ENCODE peak calls at places on chromosomes 13 and 19, in ten cellular contexts. Q is GM13977, X is hepatic stellate cell, F is kidney glomerular epithelial cell, N is HEK293T, O is ELF-1, L is nephron progenitor cell, Y is SK-MEL-5, H is iPS-NIHi11, U is iris pigment epithelial cell. Z is an unnamed sample.

GRCh38 chr13:74246398-74246975 is 112.3 kb upstream of the KLF12 start:
- DNase-seq in U (peak; percentile 32), N (no peak), Y (no peak), L (no peak), H (no peak), X (no peak), O (no peak), F (no peak), Q (no peak), Z (no peak)

GRCh38 chr19:5999693-6000092 is 21.8 kb upstream of the RANBP3 start:
- DNase-seq in L (no peak), Y (no peak), N (no peak), Q (no peak), O (no peak), F (no peak), U (no peak), X (no peak), H (no peak), Z (no peak)

GRCh38 chr19:10364644-10365043 is 15.7 kb downstream of the TYK2 start:
- DNase-seq in F (no peak), L (no peak), H (no peak), U (no peak), O (no peak), X (no peak), Q (no peak), Y (no peak), N (no peak), Z (no peak)

GRCh38 chr19:54449701-54450069 is 686 bp downstream of the LENG8 start:
- DNase-seq in X (peak; percentile 42), Q (no peak), Y (no peak), L (no peak), U (peak; percentile 44), F (no peak), H (no peak), O (no peak), N (no peak), Z (no peak)

GRCh38 chr13:50509167-50509566 is 334.3 kb downstream of the DLEU7 start:
- DNase-seq in L (no peak), H (no peak), U (no peak), N (no peak), Y (no peak), O (no peak), X (no peak), Q (no peak), F (peak; percentile 34), Z (no peak)

GRCh38 chr13:110388141-110388943 is 81.3 kb downstream of the COL4A2 start:
- DNase-seq in F (no peak), L (peak; percentile 40), O (peak; percentile 86), U (peak; percentile 85), H (peak; percentile 68), Y (no peak), N (peak; percentile 29), X (peak; percentile 86), Q (no peak), Z (peak; percentile 47)

GRCh38 chr19:17778621-17779280 is 16.2 kb upstream of the B3GNT3 start:
- DNase-seq in L (peak; percentile 52), X (no peak), Q (no peak), U (peak; percentile 23), O (peak; percentile 50), N (peak; percentile 28), H (peak; percentile 62), Y (no peak), F (no peak), Z (no peak)

GRCh38 chr13:50955212-50955611 is 45.6 kb downstream of the RNASEH2B start:
- DNase-seq in O (no peak), Y (no peak), N (no peak), Q (no peak), H (no peak), L (no peak), F (no peak), U (no peak), X (no peak), Z (no peak)

GRCh38 chr19:17883627-17884413 is 12.1 kb downstream of the SLC5A5 start:
- DNase-seq in O (no peak), L (no peak), Y (no peak), Q (no peak), N (peak; percentile 69), U (no peak), F (no peak), H (peak; percentile 87), X (no peak), Z (peak; percentile 77)

GRCh38 chr13:21008026-21008425 is 53.4 kb downstream of the LATS2 start:
- DNase-seq in X (no peak), H (no peak), O (no peak), L (no peak), Y (no peak), F (no peak), U (no peak), N (no peak), Q (no peak), Z (no peak)

GRCh38 chr19:46944918-46945628 is 74.6 kb upstream of the NPAS1 start:
- DNase-seq in L (peak; percentile 74), U (peak; percentile 62), F (no peak), X (peak; percentile 82), Y (no peak), H (peak; percentile 81), N (peak; percentile 74), Q (no peak), O (peak; percentile 20), Z (peak; percentile 34)

GRCh38 chr13:88649855-88650254 is 978.7 kb downstream of the SLITRK5 start:
- DNase-seq in N (no peak), O (no peak), Q (no peak), H (no peak), U (no peak), L (no peak), F (no peak), X (no peak), Y (no peak), Z (no peak)

GRCh38 chr19:51289635-51290034 is 21.8 kb upstream of the IGLON5 start:
- DNase-seq in Y (no peak), L (no peak), H (no peak), F (no peak), O (no peak), Q (no peak), N (no peak), X (no peak), U (no peak), Z (no peak)

GRCh38 chr19:45526971-45527370 is 19.7 kb downstream of the VASP start:
- DNase-seq in L (no peak), Y (no peak), H (no peak), U (no peak), N (no peak), O (no peak), Q (no peak), X (no peak), F (no peak), Z (no peak)

GRCh38 chr19:55189424-55189823 is 9.3 kb upstream of the SYT5 start:
- DNase-seq in U (peak; percentile 97), F (no peak), N (no peak), Y (peak; percentile 99), O (peak; percentile 45), L (no peak), H (no peak), Q (no peak), X (peak; percentile 81), Z (no peak)

GRCh38 chr13:39408512-39408911 is 194.5 kb downstream of the LHFPL6 start:
- DNase-seq in H (no peak), F (no peak), L (no peak), X (no peak), Q (no peak), N (no peak), O (no peak), U (no peak), Y (no peak), Z (no peak)

GRCh38 chr19:48332351-48332661 is 7.0 kb downstream of the EMP3 start:
- DNase-seq in O (no peak), U (no peak), X (no peak), F (no peak), Q (no peak), Y (no peak), N (no peak), H (no peak), L (no peak), Z (no peak)

GRCh38 chr13:37669845-37670244 is 71.3 kb upstream of the POSTN start:
- DNase-seq in X (no peak), N (no peak), U (no peak), L (no peak), F (no peak), H (no peak), O (no peak), Y (no peak), Q (no peak), Z (no peak)

GRCh38 chr19:48393559-48394330 is at the start of gene GRIN2D:
- DNase-seq in N (peak; percentile 46), Y (no peak), Q (no peak), F (no peak), H (no peak), L (peak; percentile 71), O (peak; percentile 62), U (peak; percentile 34), X (peak; percentile 51), Z (peak; percentile 78)

GRCh38 chr13:20264271-20265018 is 32.3 kb upstream of the GJB6 start:
- DNase-seq in O (no peak), L (no peak), Y (no peak), H (no peak), F (no peak), U (no peak), N (no peak), Q (no peak), X (no peak), Z (no peak)

GRCh38 chr19:4534836-4535658 is at the start of gene PLIN5:
- DNase-seq in Y (peak; percentile 79), L (peak; percentile 95), N (peak; percentile 97), U (peak; percentile 51), O (peak; percentile 97), F (no peak), Q (peak; percentile 76), H (peak; percentile 99), X (peak; percentile 79), Z (peak; percentile 98)

GRCh38 chr13:67230243-67230773 is at the start of gene PCDH9:
- DNase-seq in F (peak; percentile 94), L (peak; percentile 95), Y (peak; percentile 96), H (peak; percentile 95), U (peak; percentile 99), O (peak; percentile 98), Q (peak; percentile 90), X (peak; percentile 91), N (peak; percentile 100), Z (peak; percentile 96)